ENCODE peak calls at places on chromosomes 6 and 20, in nine cellular contexts. F, S, J, D, Q, K, W, G and B are unnamed samples.

GRCh38 chr6:39956951-39957350 is 22.7 kb upstream of the MOCS1 start:
- DNase-seq in F (no peak), S (no peak), J (no peak), D (no peak), Q (no peak), K (no peak), W (no peak), G (no peak), B (no peak)

GRCh38 chr20:49868538-49868937 is 46.8 kb downstream of the SPATA2 start:
- DNase-seq in F (no peak), S (no peak), J (no peak), D (no peak), Q (no peak), K (no peak), W (no peak), G (no peak), B (no peak)

GRCh38 chr20:40189621-40190020 is 499.4 kb downstream of the MAFB start:
- DNase-seq in F (no peak), S (no peak), J (no peak), D (no peak), Q (no peak), K (no peak), W (no peak), G (no peak), B (no peak)

GRCh38 chr20:63089051-63089907 is 82.5 kb upstream of the BHLHE23 start:
- DNase-seq in F (peak), S (no peak), J (peak), D (peak), Q (no peak), K (peak), W (no peak), G (no peak), B (no peak)

GRCh38 chr6:74333406-74333805 is 637.4 kb downstream of the CD109 start:
- DNase-seq in F (no peak), S (no peak), J (no peak), D (no peak), Q (no peak), K (no peak), W (no peak), G (no peak), B (no peak)

GRCh38 chr6:145736854-145737181 is 1.5 kb upstream of the EPM2A start:
- DNase-seq in F (peak), S (no peak), J (no peak), D (no peak), Q (no peak), K (no peak), W (no peak), G (no peak), B (no peak)

GRCh38 chr6:25366785-25367657 is 87.8 kb downstream of the CARMIL1 start:
- DNase-seq in F (no peak), S (no peak), J (no peak), D (no peak), Q (no peak), K (no peak), W (no peak), G (no peak), B (no peak)

GRCh38 chr20:22745194-22745500 is 160.8 kb upstream of the FOXA2 start:
- DNase-seq in F (no peak), S (no peak), J (no peak), D (no peak), Q (no peak), K (no peak), W (no peak), G (no peak), B (no peak)

GRCh38 chr6:158516098-158516497 is 43.8 kb upstream of the TMEM181 start:
- DNase-seq in F (peak), S (no peak), J (no peak), D (no peak), Q (no peak), K (no peak), W (no peak), G (no peak), B (no peak)

GRCh38 chr6:156402227-156402626 is 375.0 kb upstream of the ARID1B start:
- DNase-seq in F (no peak), S (no peak), J (no peak), D (no peak), Q (no peak), K (no peak), W (no peak), G (no peak), B (no peak)

GRCh38 chr20:53677447-53678314 is 84.0 kb upstream of the ZNF217 start:
- DNase-seq in F (no peak), S (no peak), J (peak), D (no peak), Q (no peak), K (no peak), W (peak), G (peak), B (no peak)

GRCh38 chr6:122400121-122400450 is 634 bp downstream of the HSF2 start:
- DNase-seq in F (peak), S (no peak), J (no peak), D (peak), Q (no peak), K (no peak), W (peak), G (no peak), B (no peak)

GRCh38 chr6:106244931-106245330 is 80.6 kb downstream of the ATG5 start:
- DNase-seq in F (no peak), S (no peak), J (no peak), D (no peak), Q (no peak), K (no peak), W (no peak), G (no peak), B (no peak)

GRCh38 chr6:3825851-3826581 is 23.2 kb upstream of the FAM50B start:
- DNase-seq in F (peak), S (no peak), J (no peak), D (peak), Q (peak), K (peak), W (no peak), G (peak), B (peak)

GRCh38 chr20:53842301-53843099 is 227.9 kb downstream of the BCAS1 start:
- DNase-seq in F (no peak), S (no peak), J (no peak), D (no peak), Q (no peak), K (no peak), W (no peak), G (no peak), B (no peak)

GRCh38 chr6:81105998-81106397 is 646.5 kb downstream of the TENT5A start:
- DNase-seq in F (peak), S (no peak), J (no peak), D (no peak), Q (no peak), K (no peak), W (no peak), G (no peak), B (no peak)
- TF ChIP-seq CTCF in F (peak), S (no peak), J (no peak), D (no peak), Q (no peak), K (no peak), W (no peak), G (no peak), B (no peak)

DNA sequence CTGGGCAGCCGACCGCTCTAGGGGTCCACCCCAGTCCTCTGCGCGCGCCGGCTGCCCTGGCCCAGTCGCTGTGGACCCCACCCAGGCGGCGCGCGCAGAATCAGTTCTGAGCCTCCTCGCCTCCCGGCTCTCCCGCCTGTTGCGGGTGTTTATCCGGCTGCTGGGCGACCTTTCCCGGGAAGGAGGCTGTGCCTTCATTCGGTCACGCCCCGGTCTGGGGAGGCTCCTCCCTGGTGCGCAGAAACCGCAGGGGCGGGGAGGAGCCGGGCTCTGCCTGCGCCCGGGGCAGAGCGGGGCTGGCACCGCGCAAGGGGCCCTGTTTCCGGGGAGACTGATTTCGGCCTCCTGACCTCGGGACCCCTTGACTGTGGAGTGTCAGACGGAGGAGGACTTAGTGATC is 80.8 kb upstream of the EYS start:
- DNase-seq in F (peak), S (no peak), J (no peak), D (no peak), Q (no peak), K (peak), W (no peak), G (no peak), B (no peak)
- TF ChIP-seq CTCF in F (no peak), S (no peak), J (no peak), D (no peak), Q (no peak), K (no peak), W (no peak), G (no peak), B (no peak)

GRCh38 chr6:7276199-7276524 is 36.8 kb downstream of the SSR1 start:
- DNase-seq in F (no peak), S (no peak), J (no peak), D (no peak), Q (no peak), K (no peak), W (no peak), G (no peak), B (no peak)
- TF ChIP-seq CTCF in F (no peak), S (peak), J (no peak), D (no peak), Q (no peak), K (no peak), W (no peak), G (no peak), B (no peak)

GRCh38 chr20:10306440-10307358 is 88.1 kb downstream of the SNAP25 start:
- DNase-seq in F (peak), S (no peak), J (no peak), D (no peak), Q (no peak), K (no peak), W (no peak), G (no peak), B (no peak)
- TF ChIP-seq CTCF in F (no peak), S (no peak), J (no peak), D (no peak), Q (no peak), K (no peak), W (no peak), G (no peak), B (no peak)